ENCODE peak calls at places on chromosomes 6 and 20, in six cellular contexts. One of them, this sample, is unnamed.

GRCh38 chr20:50729925-50730764 is 1.2 kb upstream of the PARD6B start:
- DNase-seq in ascending aorta: no peak
- DNase-seq in AG10803: peak; percentile 17
- DNase-seq in pons: peak; percentile 34
- DNase-seq in HEK293T: no peak
- DNase-seq in Right ventricle myocardium superior: no peak
- DNase-seq in this sample: no peak

GRCh38 chr6:166005846-166006592 is 161.6 kb downstream of the TBXT start:
- DNase-seq in ascending aorta: no peak
- DNase-seq in AG10803: peak; percentile 70
- DNase-seq in pons: peak; percentile 22
- DNase-seq in HEK293T: peak; percentile 83
- DNase-seq in Right ventricle myocardium superior: peak; percentile 74
- DNase-seq in this sample: peak; percentile 87

GRCh38 chr6:112202639-112203341 is 51.6 kb downstream of the LAMA4 start:
- DNase-seq in ascending aorta: no peak
- DNase-seq in AG10803: peak; percentile 35
- DNase-seq in pons: no peak
- DNase-seq in HEK293T: no peak
- DNase-seq in Right ventricle myocardium superior: no peak
- DNase-seq in this sample: peak; percentile 30

GRCh38 chr6:18215436-18215835 is 48.9 kb downstream of the DEK start:
- DNase-seq in ascending aorta: no peak
- DNase-seq in AG10803: no peak
- DNase-seq in pons: peak; percentile 41
- DNase-seq in HEK293T: no peak
- DNase-seq in Right ventricle myocardium superior: no peak
- DNase-seq in this sample: no peak

GRCh38 chr6:6597682-6598081 is 9.2 kb downstream of the LY86 start:
- DNase-seq in ascending aorta: no peak
- DNase-seq in AG10803: no peak
- DNase-seq in pons: no peak
- DNase-seq in HEK293T: no peak
- DNase-seq in Right ventricle myocardium superior: no peak
- DNase-seq in this sample: no peak

GRCh38 chr6:136425793-136426192 is 124.4 kb downstream of the MAP7 start:
- DNase-seq in ascending aorta: no peak
- DNase-seq in AG10803: no peak
- DNase-seq in pons: no peak
- DNase-seq in HEK293T: no peak
- DNase-seq in Right ventricle myocardium superior: no peak
- DNase-seq in this sample: no peak

GRCh38 chr6:125991653-125992052 is 5.3 kb downstream of the TRMT11 start:
- DNase-seq in ascending aorta: no peak
- DNase-seq in AG10803: no peak
- DNase-seq in pons: no peak
- DNase-seq in HEK293T: no peak
- DNase-seq in Right ventricle myocardium superior: no peak
- DNase-seq in this sample: no peak

GRCh38 chr6:45667265-45667664 is 289.5 kb upstream of the SUPT3H start:
- DNase-seq in ascending aorta: no peak
- DNase-seq in AG10803: no peak
- DNase-seq in pons: no peak
- DNase-seq in HEK293T: no peak
- DNase-seq in Right ventricle myocardium superior: no peak
- DNase-seq in this sample: no peak

GRCh38 chr6:154404791-154405400 is 48.3 kb upstream of the IPCEF1 start:
- DNase-seq in ascending aorta: no peak
- DNase-seq in AG10803: peak; percentile 71
- DNase-seq in pons: no peak
- DNase-seq in HEK293T: no peak
- DNase-seq in Right ventricle myocardium superior: no peak
- DNase-seq in this sample: peak; percentile 71